ENCODE peak calls at places on chromosomes 4 and X, in nine cellular contexts. K is B cell; H is activated CD4-positive, alpha-beta memory T cell treated with anti-CD3 and anti-CD28 coated beads for 36 hours; L is NCI-H2029 treated with DMSO at 0.1 percent for 48 hours; X is left colon; M is cardiac muscle cell; Q is GM12892; I is activated T-cell treated with anti-CD3 and anti-CD28 coated beads, Interleukin-2, amount 50 U/mL, for 48 hours; N is GM10248. T is an unnamed sample.

GRCh38 chrX:137432609-137433008 is 133.3 kb upstream of the ZIC3 start:
- DNase-seq in K (no peak), H (peak), L (peak), X (no peak), M (peak), Q (no peak), I (peak), N (no peak), T (no peak)

GRCh38 chr4:3276961-3277360 is 15.9 kb upstream of the RGS12 start:
- DNase-seq in K (no peak), H (no peak), L (no peak), X (no peak), M (no peak), Q (no peak), I (no peak), N (no peak), T (no peak)

GRCh38 chrX:134721766-134722532 is 63.7 kb upstream of the PLAC1 start:
- DNase-seq in K (no peak), H (no peak), L (no peak), X (no peak), M (no peak), Q (no peak), I (no peak), N (no peak), T (no peak)

GRCh38 chr4:128379860-128380259 is 92.2 kb upstream of the PGRMC2 start:
- DNase-seq in K (no peak), H (peak), L (no peak), X (no peak), M (peak), Q (no peak), I (no peak), N (peak), T (no peak)

GRCh38 chr4:121736735-121737351 is 28.1 kb downstream of the SMIM43 start:
- DNase-seq in K (no peak), H (no peak), L (no peak), X (no peak), M (peak), Q (no peak), I (no peak), N (peak), T (peak)

GRCh38 chr4:168541608-168541953 is 44.7 kb downstream of the PALLD start:
- DNase-seq in K (no peak), H (no peak), L (no peak), X (no peak), M (no peak), Q (no peak), I (no peak), N (no peak), T (no peak)

GRCh38 chrX:153642655-153643430 is 4.2 kb upstream of the DUSP9 start:
- DNase-seq in K (peak), H (no peak), L (no peak), X (no peak), M (no peak), Q (no peak), I (no peak), N (no peak), T (no peak)

GRCh38 chr4:15744016-15744415 is 34.1 kb upstream of the CD38 start:
- DNase-seq in K (no peak), H (no peak), L (no peak), X (no peak), M (no peak), Q (no peak), I (no peak), N (no peak), T (no peak)

GRCh38 chr4:121462660-121463261 is 81.9 kb upstream of the QRFPR start:
- DNase-seq in K (no peak), H (peak), L (no peak), X (no peak), M (peak), Q (no peak), I (peak), N (peak), T (peak)

GRCh38 chr4:48042979-48043461 is 26.4 kb downstream of the NIPAL1 start:
- DNase-seq in K (no peak), H (no peak), L (no peak), X (no peak), M (no peak), Q (no peak), I (no peak), N (no peak), T (peak)